ENCODE peak calls at places on chromosome 21, in four cellular contexts. G, Z, K and Y are unnamed samples.

GRCh38 chr21:21997390-21998333 is 999.5 kb downstream of the NCAM2 start:
- DNase-seq in G (no peak), Z (no peak), K (no peak), Y (no peak)

GRCh38 chr21:32599146-32599925 is 12.8 kb downstream of the CFAP298 start:
- DNase-seq in G (peak; percentile 25), Z (no peak), K (no peak), Y (no peak)

GRCh38 chr21:34284613-34285160 is 79.1 kb upstream of the KCNE2 start:
- DNase-seq in G (no peak), Z (no peak), K (no peak), Y (no peak)

GRCh38 chr21:46099476-46099875 is 1.6 kb downstream of the COL6A2 start:
- DNase-seq in G (peak; percentile 15), Z (no peak), K (no peak), Y (peak; percentile 51)

GRCh38 chr21:16248705-16249104 is 518.9 kb downstream of the USP25 start:
- DNase-seq in G (no peak), Z (no peak), K (no peak), Y (no peak)

GRCh38 chr21:37557261-37557950 is 190.8 kb downstream of the DYRK1A start:
- DNase-seq in G (peak; percentile 28), Z (no peak), K (peak; percentile 91), Y (no peak)

GRCh38 chr21:23853796-23854379 is 1753.4 kb downstream of the MRPL39 start:
- DNase-seq in G (no peak), Z (peak; percentile 64), K (no peak), Y (no peak)

GRCh38 chr21:21612446-21612845 is 614.2 kb downstream of the NCAM2 start:
- DNase-seq in G (no peak), Z (no peak), K (no peak), Y (no peak)

GRCh38 chr21:34598931-34599400 is 15.9 kb downstream of the RCAN1 start:
- DNase-seq in G (no peak), Z (no peak), K (no peak), Y (no peak)

GRCh38 chr21:46082638-46083270 is 15.2 kb upstream of the COL6A2 start:
- DNase-seq in G (no peak), Z (no peak), K (no peak), Y (no peak)

GRCh38 chr21:29233611-29234540 is 64.8 kb upstream of the BACH1 start:
- DNase-seq in G (no peak), Z (no peak), K (peak; percentile 76), Y (no peak)

GRCh38 chr21:29192999-29193563 is 62.6 kb downstream of the MAP3K7CL start:
- DNase-seq in G (no peak), Z (no peak), K (no peak), Y (no peak)

GRCh38 chr21:30714946-30715345 is 3.6 kb downstream of the KRTAP21-3 start:
- DNase-seq in G (no peak), Z (no peak), K (no peak), Y (no peak)

GRCh38 chr21:32726742-32727477 is 903 bp downstream of the SYNJ1 start:
- DNase-seq in G (no peak), Z (peak; percentile 66), K (no peak), Y (no peak)

GRCh38 chr21:34592573-34592972 is 22.3 kb downstream of the RCAN1 start:
- DNase-seq in G (no peak), Z (no peak), K (no peak), Y (no peak)

GRCh38 chr21:34320006-34320405 is 43.8 kb upstream of the KCNE2 start:
- DNase-seq in G (no peak), Z (no peak), K (no peak), Y (no peak)

GRCh38 chr21:17359781-17360180 is 153.1 kb upstream of the CXADR start:
- DNase-seq in G (no peak), Z (no peak), K (no peak), Y (no peak)

GRCh38 chr21:27772816-27773215 is 805.9 kb upstream of the ADAMTS5 start:
- DNase-seq in G (no peak), Z (no peak), K (no peak), Y (no peak)

GRCh38 chr21:29436143-29436542 is 137.4 kb downstream of the BACH1 start:
- DNase-seq in G (no peak), Z (no peak), K (no peak), Y (no peak)

GRCh38 chr21:46385846-46386725 is 62.1 kb downstream of the PCNT start:
- DNase-seq in G (no peak), Z (no peak), K (no peak), Y (no peak)

GRCh38 chr21:24259241-24259640 is 1348.0 kb downstream of the MRPL39 start:
- DNase-seq in G (no peak), Z (no peak), K (no peak), Y (no peak)

DNA sequence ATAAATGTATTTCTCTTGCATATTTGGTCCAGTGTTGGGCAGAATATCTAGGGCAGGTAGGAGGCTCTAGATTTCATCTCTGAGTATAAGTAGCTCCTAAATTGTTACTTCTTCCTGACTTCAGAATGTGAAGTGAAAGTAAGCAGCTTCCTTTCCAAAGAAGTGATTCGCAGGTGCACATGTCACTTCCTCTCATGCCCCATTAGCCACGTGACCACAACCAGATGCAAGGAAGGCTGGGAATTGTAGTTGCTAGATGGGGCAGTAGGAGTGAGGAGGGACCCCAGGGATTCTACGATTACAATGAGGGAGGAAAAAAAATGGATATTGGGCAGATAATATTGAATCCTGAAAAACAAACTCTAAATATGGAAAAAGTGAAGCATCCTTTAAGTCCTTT is 113.2 kb upstream of the CYYR1 start:
- DNase-seq in G (no peak), Z (no peak), K (no peak), Y (peak; percentile 22)
- TF ChIP-seq TCF7 in G (no peak), Z (no peak), K (no peak), Y (no peak)

GRCh38 chr21:44955803-44956175 is 16.0 kb downstream of the SLX9 start:
- DNase-seq in G (no peak), Z (no peak), K (no peak), Y (no peak)

GRCh38 chr21:44957901-44958451 is 18.1 kb downstream of the SLX9 start:
- DNase-seq in G (no peak), Z (no peak), K (no peak), Y (no peak)

GRCh38 chr21:44957047-44957831 is 17.4 kb downstream of the SLX9 start:
- DNase-seq in G (no peak), Z (no peak), K (no peak), Y (no peak)

GRCh38 chr21:44955141-44955802 is 15.4 kb downstream of the SLX9 start:
- DNase-seq in G (no peak), Z (no peak), K (no peak), Y (no peak)

GRCh38 chr21:44956356-44957046 is 16.7 kb downstream of the SLX9 start:
- DNase-seq in G (no peak), Z (no peak), K (no peak), Y (no peak)
- TF ChIP-seq CBFB in G (no peak), Z (no peak), K (no peak), Y (no peak)

GRCh38 chr21:39087238-39087975 is 95.8 kb downstream of the PSMG1 start:
- DNase-seq in G (no peak), Z (no peak), K (no peak), Y (no peak)

GRCh38 chr21:39084979-39085729 is 98.1 kb downstream of the PSMG1 start:
- DNase-seq in G (peak; percentile 73), Z (no peak), K (no peak), Y (no peak)

GRCh38 chr21:39087976-39088370 is 95.3 kb downstream of the PSMG1 start:
- DNase-seq in G (no peak), Z (no peak), K (no peak), Y (no peak)

GRCh38 chr21:39085843-39086415 is 97.3 kb downstream of the PSMG1 start:
- DNase-seq in G (no peak), Z (no peak), K (no peak), Y (no peak)

DNA sequence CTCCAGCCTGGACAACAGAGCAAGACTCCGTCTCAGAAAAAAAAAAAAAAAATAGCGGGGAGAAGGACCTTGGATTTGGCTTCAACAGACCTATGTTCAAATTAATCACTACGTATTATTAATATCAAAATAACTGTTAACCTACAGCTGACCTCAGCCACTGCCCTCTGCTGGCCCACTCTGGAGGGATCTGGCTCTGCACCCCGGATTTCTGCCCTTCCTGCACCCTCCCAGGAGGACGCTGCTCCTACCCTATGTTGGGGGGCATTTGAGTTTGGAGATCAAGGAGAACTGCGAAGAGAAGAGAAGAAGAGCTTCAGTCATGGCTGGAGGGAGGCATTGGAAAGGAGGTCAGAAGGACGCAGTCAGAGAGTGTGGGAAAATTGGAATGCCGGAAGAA is 96.7 kb downstream of the PSMG1 start:
- DNase-seq in G (no peak), Z (no peak), K (no peak), Y (no peak)
- TF ChIP-seq CTCF in G (no peak), Z (peak; percentile 26), K (no peak), Y (no peak)

GRCh38 chr21:15104470-15104869 is 39.7 kb upstream of the NRIP1 start:
- DNase-seq in G (no peak), Z (no peak), K (no peak), Y (no peak)
- TF ChIP-seq TCF7 in G (no peak), Z (no peak), K (no peak), Y (no peak)

GRCh38 chr21:18468775-18469174 is 65.2 kb upstream of the TMPRSS15 start:
- DNase-seq in G (no peak), Z (no peak), K (no peak), Y (no peak)
- TF ChIP-seq CBFB in G (no peak), Z (no peak), K (no peak), Y (no peak)

GRCh38 chr21:42009018-42009830 is 936 bp downstream of the ZBTB21 start:
- DNase-seq in G (peak; percentile 62), Z (peak; percentile 67), K (no peak), Y (peak; percentile 62)
- TF ChIP-seq CTCF in G (peak; percentile 52), Z (peak; percentile 59), K (peak; percentile 11), Y (no peak)

GRCh38 chr21:35849131-35849530 is 211.2 kb downstream of the SETD4 start:
- DNase-seq in G (no peak), Z (no peak), K (no peak), Y (no peak)

GRCh38 chr21:35840197-35840799 is 220.0 kb downstream of the SETD4 start:
- DNase-seq in G (peak; percentile 50), Z (peak; percentile 78), K (no peak), Y (peak; percentile 45)

GRCh38 chr21:35838987-35839763 is 221.2 kb downstream of the SETD4 start:
- DNase-seq in G (no peak), Z (no peak), K (no peak), Y (no peak)

GRCh38 chr21:35840949-35841348 is 219.4 kb downstream of the SETD4 start:
- DNase-seq in G (no peak), Z (no peak), K (no peak), Y (no peak)

GRCh38 chr21:35843911-35844667 is 216.2 kb downstream of the SETD4 start:
- DNase-seq in G (no peak), Z (no peak), K (no peak), Y (no peak)
- TF ChIP-seq TCF7 in G (no peak), Z (no peak), K (no peak), Y (no peak)

GRCh38 chr21:42523941-42524340 is 10.3 kb downstream of the SLC37A1 start:
- DNase-seq in G (no peak), Z (no peak), K (no peak), Y (no peak)
- TF ChIP-seq CBFB in G (no peak), Z (no peak), K (no peak), Y (no peak)